ENCODE peak calls at places on chromosomes 13 and 19, in six cellular contexts. I is lower leg skin, E is A549, G is IMR-90, Q is esophagus squamous epithelium, V is vagina. A is an unnamed sample.

GRCh38 chr13:34104853-34105252 is 286.9 kb downstream of the RFC3 start:
- DNase-seq in I (no peak), E (no peak), G (no peak), Q (no peak), V (no peak), A (no peak)

GRCh38 chr19:21256722-21257121 is 72.5 kb downstream of the ZNF708 start:
- DNase-seq in I (no peak), E (peak; percentile 20), G (peak; percentile 4), Q (no peak), V (no peak), A (no peak)

GRCh38 chr19:54201980-54202379 is 1.3 kb downstream of the RPS9 start:
- DNase-seq in I (no peak), E (no peak), G (no peak), Q (no peak), V (no peak), A (no peak)

GRCh38 chr19:18322318-18322758 is 538 bp downstream of the LSM4 start:
- DNase-seq in I (no peak), E (peak; percentile 66), G (peak; percentile 65), Q (no peak), V (no peak), A (no peak)

GRCh38 chr13:25167775-25168174 is 4.3 kb downstream of the AMER2 start:
- DNase-seq in I (no peak), E (no peak), G (no peak), Q (no peak), V (no peak), A (no peak)

GRCh38 chr13:23903906-23904280 is 6.6 kb upstream of the C1QTNF9B start:
- DNase-seq in I (no peak), E (no peak), G (no peak), Q (no peak), V (no peak), A (no peak)

GRCh38 chr19:58544591-58545285 is 874 bp downstream of the TRIM28 start:
- DNase-seq in I (no peak), E (peak; percentile 75), G (peak; percentile 47), Q (no peak), V (no peak), A (no peak)

GRCh38 chr19:38251564-38252051 is 4.6 kb downstream of the PPP1R14A start:
- DNase-seq in I (no peak), E (no peak), G (no peak), Q (no peak), V (no peak), A (no peak)

GRCh38 chr19:13881692-13882418 is 4.9 kb downstream of the NANOS3 start:
- DNase-seq in I (no peak), E (no peak), G (peak; percentile 39), Q (no peak), V (no peak), A (no peak)

GRCh38 chr13:104074326-104074725 is 1008.1 kb upstream of the SLC10A2 start:
- DNase-seq in I (no peak), E (no peak), G (no peak), Q (no peak), V (no peak), A (no peak)

GRCh38 chr19:1658446-1659433 is 6.3 kb upstream of the TCF3 start:
- DNase-seq in I (no peak), E (no peak), G (no peak), Q (no peak), V (no peak), A (no peak)

GRCh38 chr13:111202149-111202548 is 87.0 kb downstream of the ARHGEF7 start:
- DNase-seq in I (no peak), E (no peak), G (no peak), Q (no peak), V (no peak), A (no peak)
- TF ChIP-seq POLR2A in I (no peak), E (no peak), G (no peak), Q (no peak), V (no peak), A (no peak)

GRCh38 chr13:19998960-19999359 is 40.4 kb downstream of the ZMYM2 start:
- DNase-seq in I (no peak), E (no peak), G (no peak), Q (no peak), V (no peak), A (no peak)
- TF ChIP-seq POLR2A in I (no peak), E (no peak), G (no peak), Q (no peak), V (no peak), A (no peak)

GRCh38 chr19:4969292-4969771 is 419 bp downstream of the KDM4B start:
- DNase-seq in I (no peak), E (no peak), G (no peak), Q (no peak), V (no peak), A (no peak)

GRCh38 chr19:4971816-4972495 is 3.0 kb downstream of the KDM4B start:
- DNase-seq in I (no peak), E (no peak), G (no peak), Q (no peak), V (no peak), A (no peak)

GRCh38 chr19:4969772-4970531 is 1.0 kb downstream of the KDM4B start:
- DNase-seq in I (no peak), E (no peak), G (no peak), Q (no peak), V (no peak), A (no peak)

GRCh38 chr19:4971424-4971793 is 2.5 kb downstream of the KDM4B start:
- DNase-seq in I (peak; percentile 91), E (no peak), G (no peak), Q (no peak), V (no peak), A (no peak)

GRCh38 chr19:4970558-4971423 is 1.9 kb downstream of the KDM4B start:
- DNase-seq in I (no peak), E (no peak), G (no peak), Q (no peak), V (no peak), A (no peak)
- TF ChIP-seq POLR2A in I (no peak), E (no peak), G (no peak), Q (no peak), V (no peak), A (no peak)

GRCh38 chr13:109602356-109602755 is 184.0 kb downstream of the IRS2 start:
- DNase-seq in I (no peak), E (no peak), G (no peak), Q (no peak), V (no peak), A (no peak)
- TF ChIP-seq POLR2A in I (no peak), E (no peak), G (no peak), Q (no peak), V (no peak), A (no peak)

A was measured in H54.